ENCODE peak calls at places on chromosomes 16 and 17, in four cellular contexts. L, O, Y and X are unnamed samples.
A peak's percentile ranks its signal among the peaks of the same experiment; 100 is the strongest.

GRCh38 chr16:56384074-56384721 is 41.1 kb downstream of the AMFR start:
- DNase-seq in L (no peak), Y (no peak), O (no peak), X (no peak)

GRCh38 chr17:76683011-76683755 is 27.6 kb downstream of the MXRA7 start:
- DNase-seq in L (peak; percentile 72), Y (no peak), O (no peak), X (no peak)

GRCh38 chr17:81000631-81001357 is 9.2 kb downstream of the CHMP6 start:
- DNase-seq in O (no peak), Y (no peak), L (no peak), X (no peak)

GRCh38 chr16:85220125-85220839 is 108.0 kb upstream of the CIBAR2 start:
- DNase-seq in L (peak; percentile 87), Y (peak; percentile 87), O (peak; percentile 69), X (peak; percentile 99)

GRCh38 chr16:19380316-19380715 is 37.4 kb upstream of the TMC5 start:
- DNase-seq in L (no peak), O (no peak), Y (no peak), X (no peak)

GRCh38 chr17:7004398-7005253 is 7.8 kb upstream of the RNASEK start:
- DNase-seq in Y (peak; percentile 48), L (no peak), O (peak; percentile 65), X (no peak)

GRCh38 chr16:80480664-80481063 is 60.1 kb upstream of the DYNLRB2 start:
- DNase-seq in Y (no peak), O (no peak), L (no peak), X (no peak)

GRCh38 chr17:33302394-33302793 is 9.3 kb upstream of the ASIC2 start:
- DNase-seq in Y (no peak), L (no peak), O (no peak), X (no peak)

GRCh38 chr17:37358098-37358829 is 17.5 kb upstream of the C17orf78 start:
- DNase-seq in Y (peak; percentile 38), O (peak; percentile 66), L (no peak), X (peak; percentile 45)

GRCh38 chr16:57970971-57971370 is at the start of gene CNGB1:
- DNase-seq in Y (no peak), O (no peak), L (no peak), X (no peak)

GRCh38 chr17:57909548-57909947 is 45.7 kb downstream of the CUEDC1 start:
- DNase-seq in O (no peak), L (no peak), Y (no peak), X (no peak)

GRCh38 chr16:79278506-79278905 is 322.0 kb downstream of the MAF start:
- DNase-seq in O (no peak), Y (no peak), L (no peak), X (no peak)

GRCh38 chr17:36657763-36658490 is 56.5 kb downstream of the MRM1 start:
- DNase-seq in L (no peak), O (no peak), Y (no peak), X (no peak)

GRCh38 chr17:48139948-48140347 is 32.4 kb downstream of the SNX11 start:
- DNase-seq in O (no peak), Y (no peak), L (no peak), X (no peak)

GRCh38 chr17:81519284-81520020 is 6.9 kb upstream of the ACTG1 start:
- DNase-seq in L (peak; percentile 77), Y (peak; percentile 69), O (no peak), X (no peak)

GRCh38 chr17:10744509-10745000 is 14.7 kb upstream of the TMEM220 start:
- DNase-seq in L (no peak), Y (no peak), O (no peak), X (no peak)

GRCh38 chr17:77619851-77620250 is 338.7 kb upstream of the TNRC6C start:
- DNase-seq in O (peak; percentile 83), Y (no peak), L (no peak), X (no peak)

GRCh38 chr17:35189291-35189690 is 4.9 kb downstream of the SLC35G3 start:
- DNase-seq in Y (no peak), O (peak; percentile 14), L (no peak), X (no peak)

GRCh38 chr16:2343211-2343610 is 2.7 kb upstream of the ABCA3 start:
- DNase-seq in Y (no peak), L (no peak), O (no peak), X (no peak)

GRCh38 chr16:27373312-27373711 is 28.7 kb upstream of the IL21R start:
- DNase-seq in Y (no peak), L (no peak), O (no peak), X (no peak)

GRCh38 chr16:2856061-2856670 is 1.8 kb downstream of the PRSS22 start:
- DNase-seq in O (no peak), L (peak; percentile 56), Y (no peak), X (no peak)

GRCh38 chr16:7482596-7483290 is 150.1 kb downstream of the RBFOX1 start:
- DNase-seq in O (no peak), L (no peak), Y (no peak), X (no peak)

GRCh38 chr16:27851586-27851985 is 211.9 kb downstream of the GSG1L start:
- DNase-seq in O (no peak), Y (no peak), L (peak; percentile 50), X (no peak)

GRCh38 chr17:42463976-42464400 is 5.3 kb downstream of the ATP6V0A1 start:
- DNase-seq in O (no peak), Y (no peak), L (no peak), X (no peak)

GRCh38 chr17:49753959-49754391 is 10.0 kb downstream of the FAM117A start:
- DNase-seq in Y (no peak), O (no peak), L (no peak), X (no peak)

GRCh38 chr16:79537584-79537983 is 63.0 kb downstream of the MAF start:
- DNase-seq in Y (no peak), L (no peak), O (no peak), X (no peak)

GRCh38 chr16:8622315-8622656 is 788 bp downstream of the METTL22 start:
- DNase-seq in L (no peak), O (no peak), Y (no peak), X (no peak)

GRCh38 chr16:24731722-24732419 is 2.4 kb downstream of the TNRC6A start:
- DNase-seq in L (no peak), O (no peak), Y (no peak), X (no peak)

GRCh38 chr17:10743316-10744009 is 13.6 kb upstream of the TMEM220 start:
- DNase-seq in Y (no peak), O (no peak), L (no peak), X (no peak)

GRCh38 chr17:35082073-35082657 is 18.7 kb upstream of the RFFL start:
- DNase-seq in Y (peak; percentile 43), O (peak; percentile 96), L (no peak), X (peak; percentile 77)

GRCh38 chr16:3004319-3004718 is 8.4 kb upstream of the CLDN9 start:
- DNase-seq in O (no peak), L (no peak), Y (peak; percentile 30), X (no peak)

GRCh38 chr16:21685034-21685455 is 21.3 kb downstream of the OTOA start:
- DNase-seq in O (no peak), L (no peak), Y (no peak), X (no peak)

GRCh38 chr17:48599373-48599772 is 5.4 kb downstream of the HOXB6 start:
- DNase-seq in O (no peak), L (no peak), Y (no peak), X (no peak)

GRCh38 chr16:11613381-11614303 is 26.9 kb upstream of the LITAF start:
- DNase-seq in O (no peak), Y (no peak), L (peak; percentile 88), X (peak; percentile 54)

GRCh38 chr17:21295036-21295952 is 10.8 kb downstream of the MAP2K3 start:
- DNase-seq in O (no peak), Y (no peak), L (no peak), X (no peak)

GRCh38 chr16:84396537-84397008 is 28.2 kb downstream of the ATP2C2 start:
- DNase-seq in Y (no peak), L (no peak), O (no peak), X (no peak)